ENCODE peak calls at places on chromosome 17, in five cellular contexts. M is T follicular helper cell; F is EL; O is stimulated activated CD4-positive, alpha-beta T cell treated with anti-CD3 and anti-CD28 coated beads, Interleukin-4, amount 100 ng/mL, for 1 hour; X is endothelial cell of umbilical vein. Z is an unnamed sample.

GRCh38 chr17:42286411-42287295 is 1.6 kb upstream of the STAT5A start:
- DNase-seq in M (no peak), F (no peak), O (peak; percentile 11), X (no peak), Z (no peak)

GRCh38 chr17:77892469-77893143 is 65.9 kb upstream of the TNRC6C start:
- DNase-seq in M (no peak), F (no peak), O (no peak), X (no peak), Z (no peak)

GRCh38 chr17:72332367-72332766 is 211.5 kb downstream of the SOX9 start:
- DNase-seq in M (no peak), F (no peak), O (no peak), X (no peak), Z (no peak)

GRCh38 chr17:57579245-57579644 is 165.9 kb downstream of the CCDC182 start:
- DNase-seq in M (no peak), F (no peak), O (no peak), X (no peak), Z (no peak)

GRCh38 chr17:42333053-42333452 is 44.8 kb downstream of the STAT5A start:
- DNase-seq in M (no peak), F (no peak), O (no peak), X (no peak), Z (no peak)

GRCh38 chr17:41624208-41625101 is at the start of gene KRT17:
- DNase-seq in M (no peak), F (no peak), O (no peak), X (no peak), Z (no peak)

GRCh38 chr17:42315402-42316156 is 27.3 kb downstream of the STAT5A start:
- DNase-seq in M (no peak), F (no peak), O (no peak), X (no peak), Z (no peak)

GRCh38 chr17:69246726-69247375 is 18.2 kb upstream of the ABCA10 start:
- DNase-seq in M (no peak), F (peak; percentile 44), O (no peak), X (peak; percentile 69), Z (no peak)

GRCh38 chr17:3794890-3795757 is 5.9 kb downstream of the ITGAE start:
- DNase-seq in M (no peak), F (peak; percentile 54), O (no peak), X (no peak), Z (no peak)

GRCh38 chr17:22310717-22311686 is 618.7 kb downstream of the KCNJ18 start:
- DNase-seq in M (no peak), F (no peak), O (no peak), X (no peak), Z (peak; percentile 86)

GRCh38 chr17:74340470-74341023 is 14.5 kb downstream of the KIF19 start:
- DNase-seq in M (no peak), F (no peak), O (no peak), X (no peak), Z (no peak)

GRCh38 chr17:80031691-80032480 is 3.8 kb downstream of the TBC1D16 start:
- DNase-seq in M (no peak), F (no peak), O (no peak), X (no peak), Z (no peak)

GRCh38 chr17:538096-538973 is 176.3 kb downstream of the VPS53 start:
- DNase-seq in M (no peak), F (no peak), O (no peak), X (peak; percentile 75), Z (no peak)

GRCh38 chr17:14052886-14053615 is 16.3 kb upstream of the COX10 start:
- DNase-seq in M (no peak), F (no peak), O (no peak), X (no peak), Z (no peak)

GRCh38 chr17:74531231-74531761 is at the start of gene CD300LB:
- DNase-seq in M (no peak), F (no peak), O (no peak), X (no peak), Z (no peak)

GRCh38 chr17:81991684-81992513 is 14.5 kb downstream of the ASPSCR1 start:
- DNase-seq in M (no peak), F (peak; percentile 61), O (no peak), X (peak; percentile 36), Z (peak; percentile 98)

GRCh38 chr17:59372138-59372751 is 40.8 kb downstream of the YPEL2 start:
- DNase-seq in M (no peak), F (no peak), O (no peak), X (peak; percentile 93), Z (no peak)

GRCh38 chr17:53191878-53192277 is 630.8 kb upstream of the KIF2B start:
- DNase-seq in M (no peak), F (no peak), O (no peak), X (no peak), Z (no peak)

GRCh38 chr17:39485555-39485954 is 24.3 kb downstream of the CDK12 start:
- DNase-seq in M (no peak), F (peak; percentile 96), O (no peak), X (no peak), Z (peak; percentile 89)

GRCh38 chr17:76136276-76137025 is 4.6 kb downstream of the FOXJ1 start:
- DNase-seq in M (no peak), F (no peak), O (no peak), X (no peak), Z (no peak)

GRCh38 chr17:79833744-79834574 is 5.3 kb downstream of the CBX4 start:
- DNase-seq in M (no peak), F (no peak), O (no peak), X (no peak), Z (no peak)